ENCODE peak calls at places on chromosomes 7 and 10, in nine cellular contexts. F is ascending aorta, R is Panc1, U is WERI-Rb-1, M is heart right ventricle, X is tibial nerve, S is MM.1S, K is esophagus squamous epithelium, Q is uterus. Y is an unnamed sample.

GRCh38 chr10:80486151-80486692 is 32.1 kb downstream of the TSPAN14 start:
- DNase-seq in F (no peak), R (no peak), U (no peak), M (no peak), X (no peak), S (no peak), K (no peak), Q (no peak), Y (peak; percentile 41)

GRCh38 chr7:54799792-54800191 is 40.8 kb upstream of the SEC61G start:
- DNase-seq in F (no peak), R (no peak), U (no peak), M (no peak), X (no peak), S (no peak), K (no peak), Q (no peak), Y (no peak)

GRCh38 chr7:73308665-73309214 is at the start of gene NSUN5:
- DNase-seq in F (peak; percentile 46), R (peak; percentile 67), U (peak; percentile 91), M (peak; percentile 90), X (peak; percentile 70), S (peak; percentile 94), K (peak; percentile 33), Q (peak; percentile 85), Y (peak; percentile 83)

GRCh38 chr10:72637398-72637857 is 11.5 kb upstream of the MICU1 start:
- DNase-seq in F (peak; percentile 28), R (no peak), U (no peak), M (peak; percentile 15), X (peak; percentile 6), S (no peak), K (no peak), Q (no peak), Y (no peak)

GRCh38 chr10:102773986-102774385 is 30.2 kb downstream of the WBP1L start:
- DNase-seq in F (no peak), R (no peak), U (no peak), M (no peak), X (peak; percentile 52), S (no peak), K (no peak), Q (no peak), Y (no peak)

GRCh38 chr7:84393776-84394175 is 199.2 kb upstream of the SEMA3A start:
- DNase-seq in F (no peak), R (no peak), U (no peak), M (no peak), X (no peak), S (no peak), K (no peak), Q (no peak), Y (no peak)

GRCh38 chr7:19522486-19522885 is 186.4 kb downstream of the POLR1F start:
- DNase-seq in F (no peak), R (no peak), U (no peak), M (no peak), X (no peak), S (no peak), K (no peak), Q (no peak), Y (no peak)

GRCh38 chr7:41828911-41829310 is 126.0 kb upstream of the INHBA start:
- DNase-seq in F (no peak), R (no peak), U (no peak), M (no peak), X (no peak), S (no peak), K (no peak), Q (no peak), Y (no peak)

GRCh38 chr7:11650030-11650429 is 182.0 kb downstream of the THSD7A start:
- DNase-seq in F (no peak), R (no peak), U (no peak), M (no peak), X (no peak), S (no peak), K (no peak), Q (no peak), Y (no peak)

DNA sequence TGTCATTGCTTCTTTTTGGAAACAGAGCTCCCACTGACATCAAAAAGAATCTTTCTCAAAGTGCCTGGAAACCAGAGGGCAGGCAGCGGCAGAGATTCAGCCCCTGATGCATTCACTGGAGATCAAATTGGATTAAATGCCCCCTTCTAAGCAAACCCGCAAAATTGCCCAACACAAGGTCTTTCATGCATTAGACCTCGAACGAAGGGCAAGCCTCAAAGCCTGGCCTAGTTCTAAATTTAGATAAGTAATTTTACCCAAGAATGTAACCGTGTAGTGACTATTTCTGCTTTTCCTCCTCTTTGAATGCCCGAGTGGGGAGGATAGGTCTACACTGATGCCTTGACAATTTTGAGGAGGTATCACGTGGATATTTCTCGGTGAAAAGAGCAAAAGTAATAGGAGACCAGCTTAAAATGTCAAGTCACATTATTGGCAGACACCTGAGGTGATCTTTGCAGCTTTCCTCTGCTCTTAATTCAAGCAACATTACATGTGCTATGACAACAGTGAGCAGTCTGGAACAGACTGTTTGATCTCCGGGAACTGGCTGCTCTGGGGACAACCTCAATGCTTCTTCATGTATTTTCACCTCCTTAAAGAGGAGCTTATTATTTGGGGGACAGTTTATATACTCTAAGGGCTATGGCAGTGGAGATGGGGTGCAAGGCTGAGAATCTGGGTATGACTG is 1263.5 kb upstream of the AUTS2 start:
- DNase-seq in F (no peak), R (no peak), U (no peak), M (no peak), X (no peak), S (no peak), K (no peak), Q (no peak), Y (no peak)
- H3K9me3 ChIP-seq in F (no peaks in the 10 kb centered on the region), R (no peaks in the 10 kb centered on the region), U (no peaks in the 10 kb centered on the region), M (peaks cover 21% of the 10 kb centered on the region), X (no peaks in the 10 kb centered on the region), S (no peaks in the 10 kb centered on the region), K (no peaks in the 10 kb centered on the region), Q (no peaks in the 10 kb centered on the region), Y (peaks cover 20% of the 10 kb centered on the region)

GRCh38 chr7:1513657-1514095 is 9.5 kb upstream of the INTS1 start:
- DNase-seq in F (no peak), R (no peak), U (no peak), M (peak; percentile 53), X (peak; percentile 48), S (no peak), K (no peak), Q (peak; percentile 41), Y (no peak)
- H3K27ac ChIP-seq in F (peak overlapping the region; percentile 99), R (peak overlapping the region; percentile 85), U (no peak overlapping the region), M (peak overlapping the region; percentile 96), X (peak overlapping the region; percentile 74), S (no peak overlapping the region), K (peak overlapping the region; percentile 85), Q (peak overlapping the region; percentile 69), Y (no peak overlapping the region)

DNA sequence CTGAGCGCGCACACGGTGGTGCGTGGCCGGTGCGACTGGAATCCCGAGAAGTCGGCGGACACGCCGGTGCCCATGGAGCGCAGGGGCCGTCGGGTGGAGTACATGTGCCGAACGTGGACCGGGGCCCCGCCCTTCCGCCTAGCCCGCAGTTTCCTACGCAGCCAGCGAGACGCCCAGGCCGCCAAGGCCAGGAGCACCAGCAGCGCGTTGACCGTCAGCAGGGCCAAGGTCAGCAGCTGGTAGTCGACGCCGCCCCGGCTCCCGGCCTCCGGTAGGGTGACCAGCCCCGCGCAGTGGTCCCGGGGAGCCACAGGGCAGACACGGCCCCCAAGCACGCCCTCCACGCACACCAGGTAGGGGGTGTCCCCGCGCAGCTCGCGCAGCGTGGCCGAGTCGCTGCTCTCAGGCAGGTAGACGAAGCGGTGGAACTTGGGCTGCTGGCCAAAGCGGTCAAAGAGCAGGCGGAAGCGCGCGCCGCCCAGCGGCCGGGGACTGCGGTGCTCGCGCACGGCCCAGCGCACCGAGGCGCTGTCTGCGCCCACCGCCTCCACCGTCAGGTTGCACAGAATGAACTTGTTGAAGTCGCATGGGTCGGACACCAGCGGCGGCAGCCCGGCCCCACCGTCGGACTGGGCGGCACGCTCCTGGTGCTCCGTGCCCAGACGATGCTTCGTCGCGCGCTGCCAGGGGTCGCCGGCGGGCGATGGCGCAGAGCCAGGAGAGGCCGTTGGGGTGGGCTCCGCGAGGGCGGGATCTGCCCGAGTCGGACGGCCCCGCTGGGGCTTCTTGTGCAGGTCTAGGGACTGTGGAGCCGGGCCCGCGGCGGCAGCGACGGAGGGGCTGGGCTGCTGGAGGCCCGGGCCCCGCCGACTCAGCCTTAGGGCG is 2.2 kb downstream of the TRIL start:
- DNase-seq in F (no peak), R (no peak), U (peak; percentile 65), M (peak; percentile 85), X (peak; percentile 51), S (peak; percentile 53), K (no peak), Q (peak; percentile 79), Y (no peak)
- TF ChIP-seq CTCF in F (peak; percentile 42), R (peak; percentile 83), U (peak; percentile 94), M (peak; percentile 64), X (peak; percentile 72), S (peak; percentile 45), K (peak; percentile 84), Q (peak; percentile 70), Y (no peak)

DNA sequence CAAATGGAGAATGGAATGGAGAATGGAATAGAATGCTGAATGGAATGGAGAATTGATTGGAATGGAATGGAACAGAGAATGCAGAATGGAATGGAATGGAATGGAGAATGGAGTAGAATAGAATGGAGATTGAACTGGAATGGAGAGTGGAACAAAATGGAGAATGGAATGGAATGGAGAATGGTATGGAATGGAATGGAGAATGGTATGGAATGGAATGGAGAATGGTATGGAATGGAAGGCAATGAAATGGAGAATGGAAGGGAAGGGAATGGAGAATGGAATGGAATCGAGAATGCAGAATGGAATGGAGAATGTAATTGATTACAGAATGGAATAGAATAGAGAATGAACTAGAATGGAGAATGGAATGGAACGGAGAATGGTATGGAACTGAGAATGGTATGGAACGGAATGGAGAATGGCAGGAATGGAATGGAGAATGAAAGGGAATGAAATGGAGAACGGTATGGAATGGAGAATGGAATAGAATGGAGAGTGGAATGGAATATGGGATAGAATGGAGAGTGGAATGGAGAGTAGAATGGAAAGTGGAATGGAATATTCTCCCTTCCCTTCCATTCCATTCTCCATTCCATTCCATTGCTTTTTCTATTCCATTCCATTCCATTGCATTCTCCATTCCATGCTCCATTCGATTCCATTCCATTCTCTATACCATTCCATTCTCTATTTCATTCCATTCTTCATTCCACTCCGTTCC is 88.2 kb downstream of the NSUN6 start:
- DNase-seq in F (no peak), R (no peak), U (no peak), M (no peak), X (no peak), S (no peak), K (no peak), Q (no peak), Y (no peak)
- H3K9me3 ChIP-seq in F (no peaks in the 10 kb centered on the region), R (no peaks in the 10 kb centered on the region), U (no peaks in the 10 kb centered on the region), M (peaks cover 18% of the 10 kb centered on the region), X (no peaks in the 10 kb centered on the region), S (no peaks in the 10 kb centered on the region), K (no peaks in the 10 kb centered on the region), Q (no peaks in the 10 kb centered on the region), Y (no peaks in the 10 kb centered on the region)